ENCODE peak calls at places on chromosomes 4 and X, in four cellular contexts. One of them, this sample, is unnamed.

GRCh38 chrX:134460005-134460860 is at the start of gene HPRT1:
- DNase-seq in SJSA1: peak
- DNase-seq in K562: peak
- DNase-seq in fibroblast of mammary gland: peak
- DNase-seq in this sample: peak

GRCh38 chrX:21949689-21950088 is 9.2 kb downstream of the SMS start:
- DNase-seq in SJSA1: no peak
- DNase-seq in K562: no peak
- DNase-seq in fibroblast of mammary gland: no peak
- DNase-seq in this sample: no peak

GRCh38 chr4:30720021-30720655 is at the start of gene PCDH7:
- DNase-seq in K562: no peak
- DNase-seq in fibroblast of mammary gland: peak
- DNase-seq in SJSA1: no peak
- DNase-seq in this sample: peak

GRCh38 chrX:70437011-70437410 is 7.6 kb upstream of the DLG3 start:
- DNase-seq in K562: no peak
- DNase-seq in SJSA1: no peak
- DNase-seq in fibroblast of mammary gland: peak
- DNase-seq in this sample: peak

GRCh38 chr4:65976287-65976686 is 306.0 kb upstream of the EPHA5 start:
- DNase-seq in K562: no peak
- DNase-seq in fibroblast of mammary gland: no peak
- DNase-seq in SJSA1: no peak
- DNase-seq in this sample: no peak

GRCh38 chrX:154840856-154841255 is 6.4 kb upstream of the SMIM9 start:
- DNase-seq in fibroblast of mammary gland: peak
- DNase-seq in SJSA1: peak
- DNase-seq in K562: peak
- DNase-seq in this sample: peak

GRCh38 chr4:152778656-152779512 is 646 bp downstream of the TIGD4 start:
- DNase-seq in K562: peak
- DNase-seq in SJSA1: no peak
- DNase-seq in fibroblast of mammary gland: peak
- DNase-seq in this sample: peak

GRCh38 chr4:16583764-16584163 is 314.7 kb downstream of the LDB2 start:
- DNase-seq in K562: no peak
- DNase-seq in fibroblast of mammary gland: peak
- DNase-seq in SJSA1: no peak
- DNase-seq in this sample: no peak

GRCh38 chr4:20065952-20066351 is 185.8 kb upstream of the SLIT2 start:
- DNase-seq in fibroblast of mammary gland: no peak
- DNase-seq in SJSA1: no peak
- DNase-seq in K562: no peak
- DNase-seq in this sample: no peak

GRCh38 chrX:1870421-1870820 is 255.6 kb downstream of the ASMT start:
- DNase-seq in fibroblast of mammary gland: no peak
- DNase-seq in SJSA1: peak
- DNase-seq in K562: no peak
- DNase-seq in this sample: no peak

GRCh38 chr4:108224628-108225053 is 55.9 kb upstream of the LEF1 start:
- DNase-seq in fibroblast of mammary gland: peak
- DNase-seq in SJSA1: no peak
- DNase-seq in K562: peak
- DNase-seq in this sample: no peak

GRCh38 chr4:139488442-139488841 is 34.5 kb downstream of the RAB33B start:
- DNase-seq in SJSA1: no peak
- DNase-seq in fibroblast of mammary gland: no peak
- DNase-seq in K562: no peak
- DNase-seq in this sample: no peak

GRCh38 chrX:1451676-1452496 is 823 bp downstream of the ASMTL start:
- DNase-seq in fibroblast of mammary gland: no peak
- DNase-seq in K562: no peak
- DNase-seq in SJSA1: no peak
- DNase-seq in this sample: no peak

GRCh38 chr4:137608085-137608484 is 75.8 kb upstream of the PCDH18 start:
- DNase-seq in fibroblast of mammary gland: no peak
- DNase-seq in SJSA1: no peak
- DNase-seq in K562: no peak
- DNase-seq in this sample: no peak

GRCh38 chr4:137614491-137614890 is 82.2 kb upstream of the PCDH18 start:
- DNase-seq in K562: no peak
- DNase-seq in fibroblast of mammary gland: no peak
- DNase-seq in SJSA1: no peak
- DNase-seq in this sample: peak

GRCh38 chr4:137611998-137612700 is 79.9 kb upstream of the PCDH18 start:
- DNase-seq in K562: no peak
- DNase-seq in fibroblast of mammary gland: peak
- DNase-seq in SJSA1: no peak
- DNase-seq in this sample: no peak

GRCh38 chr4:137610960-137611359 is 78.7 kb upstream of the PCDH18 start:
- DNase-seq in SJSA1: no peak
- DNase-seq in K562: no peak
- DNase-seq in fibroblast of mammary gland: peak
- DNase-seq in this sample: peak

DNA sequence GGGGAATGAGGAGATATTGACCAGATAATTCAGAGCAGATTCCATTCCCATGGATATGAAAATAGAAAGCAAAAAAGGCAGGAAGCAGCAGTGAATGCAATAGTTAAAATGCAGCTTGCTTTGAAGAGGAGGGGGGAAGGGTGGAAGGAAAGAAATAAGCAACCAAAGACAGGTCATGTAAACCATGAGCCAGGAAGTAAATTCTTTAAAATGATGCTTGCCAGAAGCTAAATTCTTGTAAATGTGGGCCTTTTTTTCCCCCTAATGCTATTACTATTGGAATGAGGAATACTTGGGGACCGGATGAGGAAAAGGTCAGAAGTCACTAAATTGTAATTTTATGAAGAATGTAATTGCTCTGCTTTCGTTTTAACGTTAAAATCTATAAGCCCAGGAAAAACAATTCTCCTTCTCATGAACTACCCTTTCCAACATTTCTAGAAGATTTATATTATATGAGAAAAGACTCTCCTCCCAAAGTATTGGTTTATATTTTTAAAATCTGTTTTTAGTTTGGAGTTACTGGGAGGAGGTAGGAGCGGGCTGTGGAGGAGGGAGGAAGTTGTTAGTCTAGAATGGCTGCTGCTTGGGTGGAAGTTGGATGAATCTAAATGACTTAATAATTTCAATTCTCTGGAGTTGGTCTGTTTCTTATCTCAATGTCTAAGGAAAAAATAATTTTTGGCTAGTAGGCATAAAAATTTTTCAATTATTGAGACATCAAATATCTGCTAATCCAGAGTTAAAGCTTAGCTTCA is 77.6 kb upstream of the PCDH18 start:
- DNase-seq in fibroblast of mammary gland: peak
- DNase-seq in SJSA1: peak
- DNase-seq in K562: no peak
- DNase-seq in this sample: no peak
- H3K4me3 ChIP-seq in fibroblast of mammary gland: no peak
- H3K4me3 ChIP-seq in SJSA1: no peak
- H3K4me3 ChIP-seq in K562: no peak
- H3K4me3 ChIP-seq in this sample: no peak

GRCh38 chr4:110196871-110197420 is 1.5 kb downstream of the ELOVL6 start:
- DNase-seq in fibroblast of mammary gland: peak
- DNase-seq in K562: peak
- DNase-seq in SJSA1: peak
- DNase-seq in this sample: no peak

GRCh38 chr4:110195561-110196205 is 2.7 kb downstream of the ELOVL6 start:
- DNase-seq in K562: peak
- DNase-seq in fibroblast of mammary gland: peak
- DNase-seq in SJSA1: no peak
- DNase-seq in this sample: peak

GRCh38 chr4:110196206-110196870 is 2.1 kb downstream of the ELOVL6 start:
- DNase-seq in K562: peak
- DNase-seq in fibroblast of mammary gland: peak
- DNase-seq in SJSA1: peak
- DNase-seq in this sample: no peak

GRCh38 chr4:110197421-110198398 is 705 bp downstream of the ELOVL6 start:
- DNase-seq in SJSA1: peak
- DNase-seq in K562: peak
- DNase-seq in fibroblast of mammary gland: peak
- DNase-seq in this sample: no peak

GRCh38 chr4:110193822-110194761 is 4.3 kb downstream of the ELOVL6 start:
- DNase-seq in fibroblast of mammary gland: peak
- DNase-seq in SJSA1: peak
- DNase-seq in K562: peak
- DNase-seq in this sample: peak
- H3K4me3 ChIP-seq in fibroblast of mammary gland: no peak
- H3K4me3 ChIP-seq in SJSA1: no peak
- H3K4me3 ChIP-seq in K562: no peak
- H3K4me3 ChIP-seq in this sample: no peak

DNA sequence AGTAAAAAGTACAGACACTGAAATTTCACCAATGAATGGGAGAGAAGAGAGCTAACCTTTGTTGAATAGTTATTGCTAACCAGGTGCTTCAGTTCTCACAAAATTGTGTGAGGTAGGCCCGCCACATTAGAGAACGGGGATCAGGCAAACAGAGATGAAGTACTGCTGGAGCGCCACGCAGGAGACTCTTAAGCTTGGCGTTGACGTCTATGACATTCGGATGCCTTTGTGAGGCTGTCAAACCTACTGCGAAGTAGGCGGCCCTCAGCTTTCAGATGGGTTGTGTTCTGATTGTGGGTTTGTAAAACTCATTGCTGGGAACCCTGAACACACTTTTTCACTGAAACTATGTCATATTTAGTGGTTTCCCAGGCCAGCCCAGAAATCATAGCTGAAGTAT is 173.6 kb downstream of the CBR4 start:
- DNase-seq in K562: no peak
- DNase-seq in SJSA1: no peak
- DNase-seq in fibroblast of mammary gland: no peak
- DNase-seq in this sample: no peak
- H3K4me3 ChIP-seq in K562: no peak
- H3K4me3 ChIP-seq in SJSA1: no peak
- H3K4me3 ChIP-seq in fibroblast of mammary gland: no peak
- H3K4me3 ChIP-seq in this sample: no peak

GRCh38 chr4:122710434-122711308 is 21.8 kb upstream of the BBS12 start:
- DNase-seq in fibroblast of mammary gland: peak
- DNase-seq in K562: no peak
- DNase-seq in SJSA1: no peak
- DNase-seq in this sample: peak
- H3K4me3 ChIP-seq in fibroblast of mammary gland: no peak
- H3K4me3 ChIP-seq in K562: no peak
- H3K4me3 ChIP-seq in SJSA1: no peak
- H3K4me3 ChIP-seq in this sample: no peak

This sample was measured in bronchial epithelial cell.